ENCODE peak calls at places on chromosomes 11 and 22, in seven cellular contexts. T is cardiac muscle cell; O is CD4-positive, alpha-beta memory T cell; Q is BE2C; E is uterus; Y is astrocyte; C is CD8-positive, alpha-beta memory T cell. U is an unnamed sample. For H3K4me1, the result is how much of the 10 kb centered on the place peaks cover.

GRCh38 chr11:1199689-1200610 is 22.9 kb upstream of the MUC5B start:
- DNase-seq in T (no peak), O (no peak), Q (no peak), E (no peak), Y (no peak), C (no peak), U (no peak)

GRCh38 chr22:27876684-27877083 is 42.4 kb downstream of the PITPNB start:
- DNase-seq in T (no peak), O (no peak), Q (no peak), E (no peak), Y (peak), C (no peak), U (no peak)

GRCh38 chr11:3954448-3955298 is 99.2 kb downstream of the STIM1 start:
- DNase-seq in T (no peak), O (no peak), Q (no peak), E (no peak), Y (peak), C (no peak), U (no peak)

GRCh38 chr11:843818-844692 is 1.4 kb downstream of the TSPAN4 start:
- DNase-seq in T (peak), O (no peak), Q (no peak), E (peak), Y (peak), C (no peak), U (no peak)

GRCh38 chr11:64120951-64121569 is 44.9 kb downstream of the MACROD1 start:
- DNase-seq in T (no peak), O (no peak), Q (peak), E (no peak), Y (peak), C (no peak), U (no peak)

GRCh38 chr11:57321996-57322880 is 2.5 kb downstream of the TNKS1BP1 start:
- DNase-seq in T (peak), O (no peak), Q (peak), E (peak), Y (peak), C (no peak), U (no peak)

GRCh38 chr11:131033151-131033651 is 116.9 kb upstream of the SNX19 start:
- DNase-seq in T (no peak), O (no peak), Q (no peak), E (no peak), Y (peak), C (no peak), U (no peak)

GRCh38 chr11:14345668-14346067 is 13.3 kb downstream of the RRAS2 start:
- DNase-seq in T (no peak), O (no peak), Q (no peak), E (no peak), Y (no peak), C (no peak), U (no peak)

GRCh38 chr11:79313513-79313912 is 127.3 kb downstream of the TENM4 start:
- DNase-seq in T (no peak), O (no peak), Q (no peak), E (no peak), Y (no peak), C (no peak), U (no peak)

GRCh38 chr11:36840378-36840777 is 242.3 kb upstream of the RAG2 start:
- DNase-seq in T (no peak), O (no peak), Q (no peak), E (no peak), Y (no peak), C (no peak), U (no peak)

GRCh38 chr22:34437140-34437539 is 516.9 kb upstream of the LARGE1 start:
- DNase-seq in T (no peak), O (no peak), Q (no peak), E (no peak), Y (no peak), C (no peak), U (no peak)

GRCh38 chr11:104899226-104899625 is 966 bp upstream of the CASP12 start:
- DNase-seq in T (no peak), O (no peak), Q (no peak), E (no peak), Y (no peak), C (no peak), U (no peak)

GRCh38 chr11:128841461-128842072 is 25.5 kb downstream of the KCNJ1 start:
- DNase-seq in T (no peak), O (peak), Q (no peak), E (no peak), Y (no peak), C (no peak), U (no peak)

GRCh38 chr22:46687460-46687859 is 50.6 kb downstream of the CERK start:
- DNase-seq in T (no peak), O (no peak), Q (no peak), E (no peak), Y (no peak), C (no peak), U (no peak)
- H3K4me1 ChIP-seq in T (under half), O (under half), Q (under half), E (under half), Y (under half), C (under half), U (under half)

GRCh38 chr22:24142831-24143230 is 38.5 kb upstream of the SUSD2 start:
- DNase-seq in T (no peak), O (no peak), Q (no peak), E (no peak), Y (no peak), C (no peak), U (no peak)
- H3K4me1 ChIP-seq in T (under half), O (half or more), Q (under half), E (under half), Y (under half), C (half or more), U (under half)

DNA sequence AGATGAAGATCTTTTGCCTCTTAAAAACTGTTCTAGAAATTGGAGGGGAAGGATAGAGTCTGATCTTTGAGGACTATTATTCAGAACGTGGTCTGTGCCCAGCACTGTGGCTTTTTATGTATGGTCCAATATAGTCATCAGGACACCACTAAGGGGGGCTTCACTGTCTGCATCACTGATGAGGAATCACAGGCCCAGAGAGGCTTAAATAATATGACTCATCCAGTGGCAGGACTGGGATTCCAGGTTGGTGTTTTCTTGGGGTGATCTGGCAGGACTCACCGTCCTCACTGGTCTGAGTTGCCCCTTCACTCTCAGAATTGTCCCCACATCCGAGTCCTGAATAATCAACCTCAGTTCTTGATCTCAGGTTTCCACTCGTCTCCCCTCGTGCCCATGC is 95.8 kb upstream of the NNMT start:
- DNase-seq in T (no peak), O (no peak), Q (no peak), E (no peak), Y (no peak), C (no peak), U (no peak)
- H3K4me1 ChIP-seq in T (under half), O (under half), Q (under half), E (under half), Y (under half), C (under half), U (under half)

GRCh38 chr22:46300491-46300890 is 3.8 kb downstream of the GTSE1 start:
- DNase-seq in T (no peak), O (no peak), Q (no peak), E (no peak), Y (no peak), C (no peak), U (no peak)
- H3K4me1 ChIP-seq in T (under half), O (under half), Q (under half), E (under half), Y (under half), C (under half), U (half or more)

DNA sequence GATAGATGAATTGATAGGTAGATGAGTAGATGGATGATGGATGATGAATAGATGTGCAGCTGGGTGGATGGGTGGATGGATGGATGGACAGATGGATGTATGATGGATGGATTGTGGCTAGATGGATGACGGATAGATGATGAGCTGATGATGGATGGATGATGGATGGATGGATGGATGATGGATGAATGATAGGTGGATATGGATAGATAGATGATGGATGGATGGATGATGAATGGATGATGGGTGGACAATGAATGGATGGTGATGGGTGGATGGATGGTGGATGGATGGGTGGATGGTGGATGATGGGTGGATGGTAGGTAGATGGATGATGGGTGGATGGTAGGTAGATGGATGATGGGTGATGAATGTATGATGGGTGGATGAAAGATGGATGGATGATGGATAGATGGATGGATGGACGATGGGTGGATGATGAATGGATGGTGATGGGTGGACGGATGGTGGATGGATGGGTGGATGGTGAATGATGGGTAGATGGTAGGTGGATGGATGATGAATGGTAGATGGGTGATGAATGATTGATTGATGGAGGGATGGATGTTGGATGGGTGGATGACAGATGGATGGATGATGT is 1261.7 kb downstream of the BRD1 start:
- DNase-seq in T (no peak), O (no peak), Q (no peak), E (no peak), Y (no peak), C (no peak), U (no peak)
- H3K4me1 ChIP-seq in T (under half), O (under half), Q (under half), E (under half), Y (under half), C (under half), U (under half)

GRCh38 chr11:68014157-68014965 is 4.2 kb downstream of the ALDH3B1 start:
- DNase-seq in T (no peak), O (no peak), Q (no peak), E (peak), Y (peak), C (no peak), U (no peak)

GRCh38 chr11:68014966-68015447 is 4.9 kb downstream of the ALDH3B1 start:
- DNase-seq in T (no peak), O (no peak), Q (no peak), E (no peak), Y (no peak), C (no peak), U (no peak)

GRCh38 chr11:68012044-68012842 is 2.1 kb downstream of the ALDH3B1 start:
- DNase-seq in T (no peak), O (no peak), Q (peak), E (no peak), Y (no peak), C (no peak), U (no peak)

GRCh38 chr11:68012843-68013610 is 2.9 kb downstream of the ALDH3B1 start:
- DNase-seq in T (no peak), O (no peak), Q (no peak), E (no peak), Y (peak), C (no peak), U (no peak)

GRCh38 chr11:68013611-68014156 is 3.6 kb downstream of the ALDH3B1 start:
- DNase-seq in T (no peak), O (no peak), Q (no peak), E (no peak), Y (no peak), C (no peak), U (no peak)
- H3K4me1 ChIP-seq in T (under half), O (under half), Q (under half), E (under half), Y (half or more), C (under half), U (under half)

U was measured in DND-41.